ENCODE peak calls at places on chromosome 14, in nine cellular contexts. One of them, this sample, is unnamed.

GRCh38 chr14:64736271-64737131 is 32.3 kb downstream of the PLEKHG3 start:
- DNase-seq in tibial nerve: no peak
- DNase-seq in mesothelial cell of epicardium: no peak
- DNase-seq in adrenal gland: no peak
- DNase-seq in WERI-Rb-1: no peak
- DNase-seq in AG04450: no peak
- DNase-seq in right atrium auricular region: no peak
- DNase-seq in CD4-positive, alpha-beta T cell: no peak
- DNase-seq in GM12864: no peak
- DNase-seq in this sample: no peak

GRCh38 chr14:36822671-36823070 is 161.0 kb downstream of the PAX9 start:
- DNase-seq in tibial nerve: no peak
- DNase-seq in mesothelial cell of epicardium: no peak
- DNase-seq in adrenal gland: no peak
- DNase-seq in WERI-Rb-1: no peak
- DNase-seq in AG04450: no peak
- DNase-seq in right atrium auricular region: no peak
- DNase-seq in CD4-positive, alpha-beta T cell: no peak
- DNase-seq in GM12864: no peak
- DNase-seq in this sample: no peak

GRCh38 chr14:77615231-77616132 is 955 bp downstream of the SPTLC2 start:
- DNase-seq in tibial nerve: no peak
- DNase-seq in mesothelial cell of epicardium: no peak
- DNase-seq in adrenal gland: peak; percentile 15
- DNase-seq in WERI-Rb-1: peak; percentile 8
- DNase-seq in AG04450: no peak
- DNase-seq in right atrium auricular region: no peak
- DNase-seq in CD4-positive, alpha-beta T cell: no peak
- DNase-seq in GM12864: no peak
- DNase-seq in this sample: no peak

GRCh38 chr14:75578786-75579781 is 664 bp downstream of the FLVCR2 start:
- DNase-seq in tibial nerve: peak; percentile 33
- DNase-seq in mesothelial cell of epicardium: no peak
- DNase-seq in adrenal gland: peak; percentile 33
- DNase-seq in WERI-Rb-1: peak; percentile 43
- DNase-seq in AG04450: no peak
- DNase-seq in right atrium auricular region: peak; percentile 66
- DNase-seq in CD4-positive, alpha-beta T cell: no peak
- DNase-seq in GM12864: no peak
- DNase-seq in this sample: no peak

GRCh38 chr14:65824285-65824977 is 411.9 kb downstream of the FUT8 start:
- DNase-seq in tibial nerve: peak; percentile 74
- DNase-seq in mesothelial cell of epicardium: no peak
- DNase-seq in adrenal gland: peak; percentile 58
- DNase-seq in WERI-Rb-1: peak; percentile 70
- DNase-seq in AG04450: peak; percentile 41
- DNase-seq in right atrium auricular region: no peak
- DNase-seq in CD4-positive, alpha-beta T cell: peak; percentile 44
- DNase-seq in GM12864: peak; percentile 35
- DNase-seq in this sample: no peak

GRCh38 chr14:100398044-100398443 is 74.9 kb downstream of the SLC25A47 start:
- DNase-seq in tibial nerve: no peak
- DNase-seq in mesothelial cell of epicardium: no peak
- DNase-seq in adrenal gland: no peak
- DNase-seq in WERI-Rb-1: no peak
- DNase-seq in AG04450: no peak
- DNase-seq in right atrium auricular region: no peak
- DNase-seq in CD4-positive, alpha-beta T cell: no peak
- DNase-seq in GM12864: no peak
- DNase-seq in this sample: no peak

GRCh38 chr14:105217764-105218163 is 30.6 kb upstream of the BTBD6 start:
- DNase-seq in tibial nerve: no peak
- DNase-seq in mesothelial cell of epicardium: no peak
- DNase-seq in adrenal gland: no peak
- DNase-seq in WERI-Rb-1: no peak
- DNase-seq in AG04450: no peak
- DNase-seq in right atrium auricular region: no peak
- DNase-seq in CD4-positive, alpha-beta T cell: no peak
- DNase-seq in GM12864: no peak
- DNase-seq in this sample: no peak

GRCh38 chr14:55336161-55336560 is 64.9 kb downstream of the FBXO34 start:
- DNase-seq in tibial nerve: no peak
- DNase-seq in mesothelial cell of epicardium: no peak
- DNase-seq in adrenal gland: no peak
- DNase-seq in WERI-Rb-1: no peak
- DNase-seq in AG04450: no peak
- DNase-seq in right atrium auricular region: no peak
- DNase-seq in CD4-positive, alpha-beta T cell: peak; percentile 21
- DNase-seq in GM12864: no peak
- DNase-seq in this sample: no peak

GRCh38 chr14:95686935-95687334 is 709 bp downstream of the TCL1B start:
- DNase-seq in tibial nerve: no peak
- DNase-seq in mesothelial cell of epicardium: no peak
- DNase-seq in adrenal gland: no peak
- DNase-seq in WERI-Rb-1: no peak
- DNase-seq in AG04450: no peak
- DNase-seq in right atrium auricular region: no peak
- DNase-seq in CD4-positive, alpha-beta T cell: no peak
- DNase-seq in GM12864: no peak
- DNase-seq in this sample: no peak

GRCh38 chr14:30528119-30528518 is 30.8 kb upstream of the G2E3 start:
- DNase-seq in tibial nerve: no peak
- DNase-seq in mesothelial cell of epicardium: no peak
- DNase-seq in adrenal gland: no peak
- DNase-seq in WERI-Rb-1: no peak
- DNase-seq in AG04450: no peak
- DNase-seq in right atrium auricular region: no peak
- DNase-seq in CD4-positive, alpha-beta T cell: no peak
- DNase-seq in GM12864: no peak
- DNase-seq in this sample: no peak

GRCh38 chr14:35687335-35687939 is 121.7 kb downstream of the RALGAPA1 start:
- DNase-seq in tibial nerve: no peak
- DNase-seq in mesothelial cell of epicardium: no peak
- DNase-seq in adrenal gland: peak; percentile 20
- DNase-seq in WERI-Rb-1: peak; percentile 48
- DNase-seq in AG04450: peak; percentile 27
- DNase-seq in right atrium auricular region: no peak
- DNase-seq in CD4-positive, alpha-beta T cell: no peak
- DNase-seq in GM12864: peak; percentile 19
- DNase-seq in this sample: no peak

GRCh38 chr14:91418387-91419043 is 895 bp upstream of the CCDC88C start:
- DNase-seq in tibial nerve: peak; percentile 77
- DNase-seq in mesothelial cell of epicardium: peak; percentile 42
- DNase-seq in adrenal gland: peak; percentile 54
- DNase-seq in WERI-Rb-1: peak; percentile 75
- DNase-seq in AG04450: no peak
- DNase-seq in right atrium auricular region: peak; percentile 68
- DNase-seq in CD4-positive, alpha-beta T cell: peak; percentile 72
- DNase-seq in GM12864: no peak
- DNase-seq in this sample: no peak

GRCh38 chr14:81220488-81220766 is 332 bp downstream of the GTF2A1 start:
- DNase-seq in tibial nerve: no peak
- DNase-seq in mesothelial cell of epicardium: no peak
- DNase-seq in adrenal gland: no peak
- DNase-seq in WERI-Rb-1: no peak
- DNase-seq in AG04450: no peak
- DNase-seq in right atrium auricular region: no peak
- DNase-seq in CD4-positive, alpha-beta T cell: no peak
- DNase-seq in GM12864: no peak
- DNase-seq in this sample: no peak

GRCh38 chr14:101789222-101789621 is 27.7 kb downstream of the PPP2R5C start:
- DNase-seq in tibial nerve: no peak
- DNase-seq in mesothelial cell of epicardium: no peak
- DNase-seq in adrenal gland: no peak
- DNase-seq in WERI-Rb-1: no peak
- DNase-seq in AG04450: no peak
- DNase-seq in right atrium auricular region: no peak
- DNase-seq in CD4-positive, alpha-beta T cell: no peak
- DNase-seq in GM12864: no peak
- DNase-seq in this sample: no peak

GRCh38 chr14:101790232-101790631 is 28.7 kb downstream of the PPP2R5C start:
- DNase-seq in tibial nerve: no peak
- DNase-seq in mesothelial cell of epicardium: no peak
- DNase-seq in adrenal gland: no peak
- DNase-seq in WERI-Rb-1: no peak
- DNase-seq in AG04450: no peak
- DNase-seq in right atrium auricular region: no peak
- DNase-seq in CD4-positive, alpha-beta T cell: no peak
- DNase-seq in GM12864: no peak
- DNase-seq in this sample: no peak

GRCh38 chr14:101788016-101788695 is 26.6 kb downstream of the PPP2R5C start:
- DNase-seq in tibial nerve: no peak
- DNase-seq in mesothelial cell of epicardium: no peak
- DNase-seq in adrenal gland: no peak
- DNase-seq in WERI-Rb-1: no peak
- DNase-seq in AG04450: no peak
- DNase-seq in right atrium auricular region: no peak
- DNase-seq in CD4-positive, alpha-beta T cell: no peak
- DNase-seq in GM12864: no peak
- DNase-seq in this sample: no peak

GRCh38 chr14:101796479-101796878 is 35.0 kb downstream of the PPP2R5C start:
- DNase-seq in tibial nerve: no peak
- DNase-seq in mesothelial cell of epicardium: no peak
- DNase-seq in adrenal gland: no peak
- DNase-seq in WERI-Rb-1: peak; percentile 59
- DNase-seq in AG04450: no peak
- DNase-seq in right atrium auricular region: no peak
- DNase-seq in CD4-positive, alpha-beta T cell: no peak
- DNase-seq in GM12864: no peak
- DNase-seq in this sample: no peak

GRCh38 chr14:101791919-101792572 is 30.5 kb downstream of the PPP2R5C start:
- DNase-seq in tibial nerve: no peak
- DNase-seq in mesothelial cell of epicardium: no peak
- DNase-seq in adrenal gland: no peak
- DNase-seq in WERI-Rb-1: no peak
- DNase-seq in AG04450: peak; percentile 27
- DNase-seq in right atrium auricular region: no peak
- DNase-seq in CD4-positive, alpha-beta T cell: no peak
- DNase-seq in GM12864: no peak
- DNase-seq in this sample: no peak
- TF ChIP-seq CTCF in tibial nerve: no peak
- TF ChIP-seq CTCF in mesothelial cell of epicardium: no peak
- TF ChIP-seq CTCF in adrenal gland: no peak
- TF ChIP-seq CTCF in WERI-Rb-1: no peak
- TF ChIP-seq CTCF in AG04450: no peak
- TF ChIP-seq CTCF in right atrium auricular region: no peak
- TF ChIP-seq CTCF in CD4-positive, alpha-beta T cell: no peak
- TF ChIP-seq CTCF in GM12864: no peak
- TF ChIP-seq CTCF in this sample: no peak

GRCh38 chr14:90114554-90114953 is 52.8 kb downstream of the KCNK13 start:
- DNase-seq in tibial nerve: no peak
- DNase-seq in mesothelial cell of epicardium: no peak
- DNase-seq in adrenal gland: no peak
- DNase-seq in WERI-Rb-1: no peak
- DNase-seq in AG04450: no peak
- DNase-seq in right atrium auricular region: no peak
- DNase-seq in CD4-positive, alpha-beta T cell: no peak
- DNase-seq in GM12864: no peak
- DNase-seq in this sample: no peak
- TF ChIP-seq CTCF in tibial nerve: no peak
- TF ChIP-seq CTCF in mesothelial cell of epicardium: no peak
- TF ChIP-seq CTCF in adrenal gland: no peak
- TF ChIP-seq CTCF in WERI-Rb-1: peak; percentile 47
- TF ChIP-seq CTCF in AG04450: no peak
- TF ChIP-seq CTCF in right atrium auricular region: peak; percentile 20
- TF ChIP-seq CTCF in CD4-positive, alpha-beta T cell: no peak
- TF ChIP-seq CTCF in GM12864: peak; percentile 6
- TF ChIP-seq CTCF in this sample: no peak

GRCh38 chr14:28375295-28375694 is 391.3 kb upstream of the FOXG1 start:
- DNase-seq in tibial nerve: no peak
- DNase-seq in mesothelial cell of epicardium: no peak
- DNase-seq in adrenal gland: no peak
- DNase-seq in WERI-Rb-1: peak; percentile 28
- DNase-seq in AG04450: no peak
- DNase-seq in right atrium auricular region: no peak
- DNase-seq in CD4-positive, alpha-beta T cell: no peak
- DNase-seq in GM12864: no peak
- DNase-seq in this sample: no peak
- TF ChIP-seq CTCF in tibial nerve: no peak
- TF ChIP-seq CTCF in mesothelial cell of epicardium: peak; percentile 29
- TF ChIP-seq CTCF in adrenal gland: no peak
- TF ChIP-seq CTCF in WERI-Rb-1: peak; percentile 73
- TF ChIP-seq CTCF in AG04450: no peak
- TF ChIP-seq CTCF in right atrium auricular region: no peak
- TF ChIP-seq CTCF in CD4-positive, alpha-beta T cell: no peak
- TF ChIP-seq CTCF in GM12864: no peak
- TF ChIP-seq CTCF in this sample: no peak

GRCh38 chr14:92600318-92601053 is 86.9 kb downstream of the RIN3 start:
- DNase-seq in tibial nerve: no peak
- DNase-seq in mesothelial cell of epicardium: no peak
- DNase-seq in adrenal gland: no peak
- DNase-seq in WERI-Rb-1: no peak
- DNase-seq in AG04450: no peak
- DNase-seq in right atrium auricular region: no peak
- DNase-seq in CD4-positive, alpha-beta T cell: no peak
- DNase-seq in GM12864: no peak
- DNase-seq in this sample: no peak
- TF ChIP-seq CTCF in tibial nerve: no peak
- TF ChIP-seq CTCF in mesothelial cell of epicardium: no peak
- TF ChIP-seq CTCF in adrenal gland: no peak
- TF ChIP-seq CTCF in WERI-Rb-1: peak; percentile 11
- TF ChIP-seq CTCF in AG04450: peak; percentile 19
- TF ChIP-seq CTCF in right atrium auricular region: no peak
- TF ChIP-seq CTCF in CD4-positive, alpha-beta T cell: no peak
- TF ChIP-seq CTCF in GM12864: no peak
- TF ChIP-seq CTCF in this sample: no peak

DNA sequence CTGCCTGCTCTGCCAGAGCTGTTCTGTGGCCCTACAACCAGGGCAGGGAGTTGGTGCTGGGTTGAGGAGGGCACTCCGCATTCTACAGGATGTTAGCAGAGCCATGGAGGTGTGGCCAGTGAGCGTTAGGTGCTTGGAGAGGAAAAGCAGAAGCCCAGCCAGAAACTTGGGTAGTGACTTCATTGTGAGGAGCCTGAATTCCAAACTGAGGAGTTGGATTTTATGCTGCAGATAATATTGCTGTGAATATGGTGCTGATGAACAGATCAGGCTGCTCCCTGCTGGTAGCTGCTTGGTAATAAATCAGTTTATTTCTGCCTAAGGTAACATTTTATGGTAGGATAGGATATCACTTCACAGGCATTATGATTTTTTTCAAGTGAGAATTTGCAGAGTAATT is 7.1 kb upstream of the CCDC175 start:
- DNase-seq in tibial nerve: no peak
- DNase-seq in mesothelial cell of epicardium: no peak
- DNase-seq in adrenal gland: no peak
- DNase-seq in WERI-Rb-1: no peak
- DNase-seq in AG04450: no peak
- DNase-seq in right atrium auricular region: no peak
- DNase-seq in CD4-positive, alpha-beta T cell: no peak
- DNase-seq in GM12864: no peak
- DNase-seq in this sample: no peak
- TF ChIP-seq CTCF in tibial nerve: no peak
- TF ChIP-seq CTCF in mesothelial cell of epicardium: no peak
- TF ChIP-seq CTCF in adrenal gland: no peak
- TF ChIP-seq CTCF in WERI-Rb-1: no peak
- TF ChIP-seq CTCF in AG04450: peak; percentile 22
- TF ChIP-seq CTCF in right atrium auricular region: no peak
- TF ChIP-seq CTCF in CD4-positive, alpha-beta T cell: no peak
- TF ChIP-seq CTCF in GM12864: no peak
- TF ChIP-seq CTCF in this sample: no peak

This sample was measured in vagina.